ENCODE peak calls at places on chromosomes 13 and 19, in seven cellular contexts. F is activated CD8-positive, alpha-beta memory T cell treated with anti-CD3 and anti-CD28 coated beads for 4 hours; S is fibroblast of lung; J is activated naive CD8-positive, alpha-beta T cell treated with anti-CD3 and anti-CD28 coated beads, Interleukin-2, amount 50 U/mL, for 24 hours; T is memory B cell; H is glutamatergic neuron; U is fibroblast of the aortic adventitia. L is an unnamed sample.

GRCh38 chr19:34666958-34667265 is 10.0 kb downstream of the SCGB2B2 start:
- DNase-seq in F (no peak), S (no peak), J (no peak), T (no peak), H (no peak), U (no peak), L (no peak)

GRCh38 chr13:105363747-105364177 is 1171.7 kb downstream of the EFNB2 start:
- DNase-seq in F (no peak), S (no peak), J (no peak), T (no peak), H (no peak), U (no peak), L (no peak)

GRCh38 chr19:5099822-5100221 is 130.9 kb downstream of the KDM4B start:
- DNase-seq in F (no peak), S (no peak), J (peak), T (no peak), H (no peak), U (no peak), L (no peak)

GRCh38 chr19:42121666-42122069 is 10.6 kb downstream of the POU2F2 start:
- DNase-seq in F (peak), S (peak), J (peak), T (peak), H (no peak), U (peak), L (peak)

GRCh38 chr19:18280247-18281081 is 958 bp downstream of the JUND start:
- DNase-seq in F (peak), S (peak), J (peak), T (peak), H (peak), U (peak), L (no peak)

GRCh38 chr19:658916-659839 is 3.8 kb downstream of the RNF126 start:
- DNase-seq in F (no peak), S (peak), J (no peak), T (no peak), H (no peak), U (peak), L (no peak)

GRCh38 chr19:3132971-3133792 is 2.7 kb upstream of the GNA15 start:
- DNase-seq in F (peak), S (peak), J (peak), T (peak), H (no peak), U (peak), L (no peak)

GRCh38 chr19:48341515-48342413 is 16.4 kb downstream of the EMP3 start:
- DNase-seq in F (no peak), S (no peak), J (no peak), T (no peak), H (no peak), U (no peak), L (no peak)

GRCh38 chr19:43636121-43636683 is 3.4 kb downstream of the CADM4 start:
- DNase-seq in F (no peak), S (peak), J (no peak), T (no peak), H (no peak), U (no peak), L (no peak)

GRCh38 chr19:38538793-38539528 is 78.8 kb downstream of the MAP4K1 start:
- DNase-seq in F (no peak), S (peak), J (no peak), T (no peak), H (no peak), U (peak), L (no peak)